ENCODE peak calls at places on chromosomes 2 and 18, in seven cellular contexts. S is epithelial cell of esophagus, P is H1, I is fibroblast of lung, A is body of pancreas, D is fibroblast of the aortic adventitia, T is cardiac muscle cell. B is an unnamed sample.

GRCh38 chr2:236055471-236055870 is 112.7 kb downstream of the GBX2 start:
- DNase-seq in S (no peak), P (no peak), I (no peak), A (no peak), D (no peak), T (no peak), B (no peak)

GRCh38 chr18:24198461-24198860 is 59.6 kb downstream of the CABYR start:
- DNase-seq in S (no peak), P (no peak), I (no peak), A (no peak), D (no peak), T (no peak), B (no peak)

GRCh38 chr2:189411860-189412259 is 29.4 kb upstream of the WDR75 start:
- DNase-seq in S (peak; percentile 55), P (no peak), I (peak; percentile 99), A (no peak), D (peak; percentile 96), T (peak; percentile 94), B (no peak)

GRCh38 chr2:188292446-188293239 is 969 bp downstream of the GULP1 start:
- DNase-seq in S (peak; percentile 73), P (no peak), I (peak; percentile 88), A (peak; percentile 87), D (peak; percentile 87), T (peak; percentile 83), B (no peak)

GRCh38 chr2:58419983-58420382 is 178.9 kb upstream of the FANCL start:
- DNase-seq in S (no peak), P (no peak), I (no peak), A (no peak), D (no peak), T (no peak), B (no peak)

GRCh38 chr2:68336192-68336591 is 16.4 kb upstream of the CNRIP1 start:
- DNase-seq in S (peak; percentile 80), P (no peak), I (peak; percentile 51), A (no peak), D (peak; percentile 61), T (peak; percentile 77), B (no peak)

GRCh38 chr2:72148975-72149555 is 1.4 kb upstream of the CYP26B1 start:
- DNase-seq in S (peak; percentile 38), P (no peak), I (peak; percentile 24), A (peak; percentile 27), D (peak; percentile 35), T (peak; percentile 69), B (peak; percentile 23)

GRCh38 chr2:118459425-118459824 is 371.2 kb downstream of the INSIG2 start:
- DNase-seq in S (no peak), P (no peak), I (no peak), A (no peak), D (no peak), T (no peak), B (no peak)

GRCh38 chr2:69237070-69237670 is 149.9 kb downstream of the GFPT1 start:
- DNase-seq in S (no peak), P (no peak), I (no peak), A (no peak), D (peak; percentile 44), T (no peak), B (no peak)

GRCh38 chr2:159297042-159297707 is 10.7 kb upstream of the WDSUB1 start:
- DNase-seq in S (peak; percentile 56), P (no peak), I (no peak), A (no peak), D (no peak), T (no peak), B (no peak)

GRCh38 chr2:30631051-30631671 is 176.1 kb downstream of the CAPN13 start:
- DNase-seq in S (no peak), P (no peak), I (no peak), A (no peak), D (no peak), T (no peak), B (no peak)

GRCh38 chr2:32479224-32479623 is 122.4 kb downstream of the BIRC6 start:
- DNase-seq in S (peak; percentile 9), P (no peak), I (peak; percentile 25), A (no peak), D (peak; percentile 29), T (peak; percentile 8), B (no peak)

GRCh38 chr2:95050385-95051300 is 25.1 kb downstream of the MAL start:
- DNase-seq in S (no peak), P (no peak), I (peak; percentile 17), A (no peak), D (no peak), T (peak; percentile 11), B (no peak)

GRCh38 chr18:56285387-56286055 is 352.9 kb downstream of the TXNL1 start:
- DNase-seq in S (peak; percentile 8), P (no peak), I (no peak), A (no peak), D (no peak), T (no peak), B (no peak)

DNA sequence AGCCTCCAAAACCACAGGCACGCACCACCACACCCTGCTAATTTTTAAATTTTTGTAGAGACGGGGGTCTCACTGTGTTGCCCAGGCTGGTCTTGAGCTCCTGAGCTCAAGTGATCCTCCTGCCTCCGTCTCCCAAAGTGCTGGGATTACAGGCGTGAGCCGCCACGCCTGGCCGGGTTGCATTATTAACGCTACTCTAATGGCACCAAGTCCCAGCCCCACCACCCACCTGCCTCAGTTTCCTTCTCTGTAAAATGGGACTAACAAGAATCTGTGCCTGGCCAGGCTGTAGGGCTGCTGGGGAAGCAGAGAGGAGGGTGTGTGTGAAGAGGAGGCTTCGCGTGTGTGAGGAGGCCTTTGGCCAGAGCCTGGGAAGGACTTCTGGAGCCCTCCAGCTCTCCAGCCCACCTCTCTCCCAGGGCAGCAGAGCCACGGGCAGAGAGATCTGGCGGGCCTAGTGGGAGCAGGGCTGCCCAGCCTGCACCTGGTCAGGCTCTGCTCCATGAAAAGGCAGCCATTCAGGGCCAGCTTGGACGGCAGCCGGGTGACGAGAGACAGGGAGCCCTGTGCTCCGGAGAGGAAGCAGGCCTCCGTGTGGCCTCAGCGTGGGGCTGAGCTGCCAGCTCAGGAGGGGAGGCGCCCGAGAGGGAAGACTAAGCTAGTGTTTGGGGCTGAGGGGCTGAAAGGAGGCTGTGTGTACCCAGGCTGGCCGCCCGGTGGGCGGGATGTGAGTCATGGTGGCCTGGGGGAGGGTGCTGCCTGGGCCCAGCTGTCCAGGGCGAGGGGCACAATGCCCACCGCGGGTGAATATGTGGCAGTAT is 7.4 kb upstream of the B3GNT7 start:
- DNase-seq in S (peak; percentile 36), P (no peak), I (peak; percentile 56), A (no peak), D (peak; percentile 14), T (peak; percentile 74), B (no peak)
- TF ChIP-seq CTCF in S (no peak), P (no peak), I (no peak), A (no peak), D (no peak), T (peak; percentile 20), B (no peak)

DNA sequence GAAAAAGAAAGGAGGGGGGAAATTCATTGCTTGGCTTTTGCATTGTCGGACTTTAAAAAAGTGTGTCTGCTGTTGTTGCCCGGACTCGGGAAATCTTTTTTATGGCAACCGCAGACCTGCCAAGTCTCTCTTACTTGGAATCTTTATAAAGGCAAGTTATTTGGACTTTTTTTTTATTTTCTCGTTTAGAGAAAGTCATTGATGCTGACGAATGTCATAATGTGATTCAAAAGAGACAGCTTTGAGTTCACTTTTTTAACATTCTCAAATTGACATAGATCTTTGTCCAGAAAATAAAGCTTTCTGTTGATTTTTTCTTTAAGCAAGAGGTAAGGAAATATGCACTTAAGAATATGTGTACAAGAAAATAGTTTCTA is 651 bp upstream of the ZNF521 start:
- DNase-seq in S (no peak), P (no peak), I (no peak), A (no peak), D (no peak), T (no peak), B (no peak)
- TF ChIP-seq CTCF in S (no peak), P (no peak), I (no peak), A (no peak), D (no peak), T (peak; percentile 4), B (no peak)

GRCh38 chr18:44742741-44743311 is 62.1 kb downstream of the SETBP1 start:
- DNase-seq in S (no peak), P (no peak), I (peak; percentile 83), A (peak; percentile 51), D (peak; percentile 79), T (peak; percentile 52), B (no peak)
- TF ChIP-seq CTCF in S (no peak), P (no peak), I (no peak), A (no peak), D (no peak), T (no peak), B (no peak)

GRCh38 chr2:62297642-62298010 is 101.7 kb downstream of the B3GNT2 start:
- DNase-seq in S (no peak), P (no peak), I (no peak), A (peak; percentile 66), D (no peak), T (peak; percentile 43), B (no peak)
- TF ChIP-seq CTCF in S (no peak), P (peak; percentile 57), I (no peak), A (peak; percentile 47), D (peak; percentile 16), T (peak; percentile 33), B (peak; percentile 26)